ENCODE peak calls at places on chromosome 12, in six cellular contexts. X, J, W, Q, U and K are unnamed samples.

GRCh38 chr12:49020441-49020840 is 1.9 kb upstream of the PRKAG1 start:
- DNase-seq in X (peak; percentile 32), J (no peak), W (no peak), Q (no peak), U (no peak), K (no peak)

GRCh38 chr12:116236986-116237385 is 40.5 kb downstream of the MED13L start:
- DNase-seq in X (no peak), J (no peak), W (no peak), Q (no peak), U (no peak), K (no peak)

GRCh38 chr12:115362319-115362976 is 678.5 kb upstream of the TBX3 start:
- DNase-seq in X (no peak), J (no peak), W (peak; percentile 28), Q (no peak), U (no peak), K (no peak)

GRCh38 chr12:26769611-26770010 is 63.4 kb downstream of the ITPR2 start:
- DNase-seq in X (no peak), J (no peak), W (no peak), Q (no peak), U (no peak), K (no peak)

GRCh38 chr12:119245904-119246494 is 67.3 kb downstream of the HSPB8 start:
- DNase-seq in X (no peak), J (no peak), W (no peak), Q (no peak), U (no peak), K (no peak)

GRCh38 chr12:80857311-80857710 is 80.4 kb downstream of the LIN7A start:
- DNase-seq in X (no peak), J (no peak), W (peak; percentile 62), Q (no peak), U (no peak), K (no peak)

GRCh38 chr12:125418902-125419564 is 353.8 kb downstream of the AACS start:
- DNase-seq in X (no peak), J (no peak), W (no peak), Q (no peak), U (no peak), K (no peak)

GRCh38 chr12:108129017-108129812 is at the start of gene WSCD2:
- DNase-seq in X (peak; percentile 92), J (peak; percentile 98), W (no peak), Q (peak; percentile 87), U (peak; percentile 85), K (peak; percentile 0)

GRCh38 chr12:58882796-58883195 is 37.5 kb downstream of the LRIG3 start:
- DNase-seq in X (peak; percentile 51), J (no peak), W (no peak), Q (no peak), U (no peak), K (no peak)

GRCh38 chr12:117045998-117046374 is 53.2 kb downstream of the TESC start:
- DNase-seq in X (no peak), J (peak; percentile 73), W (no peak), Q (no peak), U (no peak), K (peak; percentile 53)

GRCh38 chr12:84877340-84877739 is 35.3 kb downstream of the SLC6A15 start:
- DNase-seq in X (no peak), J (no peak), W (no peak), Q (no peak), U (no peak), K (peak; percentile 8)

GRCh38 chr12:40376533-40377267 is 151.9 kb downstream of the LRRK2 start:
- DNase-seq in X (no peak), J (no peak), W (no peak), Q (no peak), U (no peak), K (no peak)
- H2BK15ac ChIP-seq in X (no peak overlapping the region), J (no peak overlapping the region), W (no peak overlapping the region), Q (no peak overlapping the region), U (no peak overlapping the region), K (no peak overlapping the region)

DNA sequence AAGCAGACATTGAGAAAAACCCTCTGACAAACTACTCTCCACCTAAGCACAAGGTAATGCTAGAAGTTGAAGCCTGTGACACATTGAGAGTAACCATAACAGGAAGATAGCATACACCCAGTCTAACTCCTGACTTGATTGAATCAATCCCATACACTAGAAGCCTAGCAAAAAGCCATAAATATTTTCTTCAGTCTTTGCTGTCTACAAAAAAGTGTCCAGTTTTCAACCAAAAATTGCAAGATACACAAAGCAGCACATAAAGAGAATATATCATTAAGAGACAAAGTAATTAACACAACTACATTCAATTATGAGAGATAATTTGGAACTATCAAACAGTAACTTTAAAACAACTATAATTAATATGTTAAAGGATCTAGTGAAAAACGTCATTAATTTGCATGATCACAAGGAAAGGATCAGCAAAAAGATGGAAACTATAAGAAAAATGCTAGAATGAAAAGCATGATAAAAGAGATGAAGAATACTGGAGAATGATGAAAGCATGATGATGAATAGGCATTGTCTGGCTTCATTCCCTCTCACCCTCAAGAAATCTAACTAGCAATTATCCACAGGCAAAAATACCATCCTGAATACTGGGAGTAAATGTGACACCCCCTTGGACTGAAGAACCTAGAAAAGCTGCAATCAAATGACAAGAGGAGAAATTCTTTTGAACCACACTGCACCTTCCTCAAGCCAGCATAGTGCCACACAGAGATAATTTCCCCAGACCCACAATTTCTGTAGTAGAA is 119.6 kb downstream of the LLPH start:
- DNase-seq in X (no peak), J (no peak), W (no peak), Q (no peak), U (no peak), K (no peak)
- H2BK5ac ChIP-seq in X (no peak overlapping the region), J (no peak overlapping the region), W (no peak overlapping the region), Q (no peak overlapping the region), U (no peak overlapping the region), K (no peak overlapping the region)

GRCh38 chr12:122080149-122081107 is 1.9 kb downstream of the MLXIP start:
- DNase-seq in X (no peak), J (peak; percentile 60), W (peak; percentile 86), Q (no peak), U (no peak), K (peak; percentile 86)

GRCh38 chr12:122085006-122085405 is 6.5 kb downstream of the MLXIP start:
- DNase-seq in X (no peak), J (no peak), W (no peak), Q (no peak), U (no peak), K (no peak)

GRCh38 chr12:122081108-122081696 is 2.6 kb downstream of the MLXIP start:
- DNase-seq in X (no peak), J (no peak), W (no peak), Q (no peak), U (no peak), K (peak; percentile 77)

GRCh38 chr12:122081697-122082221 is 3.2 kb downstream of the MLXIP start:
- DNase-seq in X (no peak), J (no peak), W (peak; percentile 55), Q (no peak), U (no peak), K (peak; percentile 92)

GRCh38 chr12:122082621-122083356 is 4.2 kb downstream of the MLXIP start:
- DNase-seq in X (no peak), J (peak; percentile 69), W (no peak), Q (no peak), U (no peak), K (no peak)
- H3K4me1 ChIP-seq in X (no peaks in the 10 kb centered on the region), J (peaks cover 9% of the 10 kb centered on the region), W (peaks cover 11% of the 10 kb centered on the region), Q (peaks cover 18% of the 10 kb centered on the region), U (peaks cover 5% of the 10 kb centered on the region), K (peaks cover 28% of the 10 kb centered on the region)

GRCh38 chr12:3271146-3271545 is 194.0 kb downstream of the TSPAN9 start:
- DNase-seq in X (no peak), J (peak; percentile 25), W (no peak), Q (no peak), U (no peak), K (no peak)
- H2BK15ac ChIP-seq in X (no peak overlapping the region), J (no peak overlapping the region), W (no peak overlapping the region), Q (no peak overlapping the region), U (no peak overlapping the region), K (no peak overlapping the region)

DNA sequence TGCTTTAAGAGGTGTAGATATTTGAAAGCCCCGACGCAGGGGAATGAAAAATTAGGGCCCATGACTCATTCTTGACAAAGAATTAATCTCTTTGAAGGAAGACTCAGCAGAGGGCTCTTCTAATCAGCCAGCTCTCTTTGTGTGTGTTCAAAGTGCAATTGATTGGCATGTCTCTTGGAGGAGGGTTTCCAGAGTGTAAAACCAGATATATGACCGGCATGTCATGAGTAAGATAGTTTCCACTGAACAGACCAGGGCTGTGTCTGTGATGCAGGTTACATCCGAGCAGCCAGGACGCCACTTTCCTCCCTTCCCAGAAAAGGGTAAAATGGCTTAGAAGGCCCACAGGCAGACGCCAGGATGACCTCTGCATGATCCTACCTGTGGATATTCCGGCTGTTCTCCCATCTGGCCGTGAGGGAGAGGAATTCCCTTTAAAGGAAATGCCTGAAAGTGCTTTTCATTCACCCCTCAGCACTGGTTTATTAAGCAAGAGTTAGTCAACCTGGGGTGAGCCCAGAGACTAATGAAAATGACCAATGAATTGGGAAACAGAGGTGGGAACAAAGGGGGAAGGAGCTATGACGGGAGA is 7.2 kb upstream of the KRT75 start:
- DNase-seq in X (no peak), J (no peak), W (peak; percentile 2), Q (no peak), U (no peak), K (no peak)
- H2BK5ac ChIP-seq in X (no peak overlapping the region), J (no peak overlapping the region), W (no peak overlapping the region), Q (no peak overlapping the region), U (no peak overlapping the region), K (no peak overlapping the region)

GRCh38 chr12:122013136-122013535 is 8.5 kb upstream of the BCL7A start:
- DNase-seq in X (no peak), J (no peak), W (no peak), Q (no peak), U (no peak), K (no peak)
- H3K4me1 ChIP-seq in X (no peaks in the 10 kb centered on the region), J (no peaks in the 10 kb centered on the region), W (no peaks in the 10 kb centered on the region), Q (no peaks in the 10 kb centered on the region), U (no peaks in the 10 kb centered on the region), K (peaks cover 3% of the 10 kb centered on the region)

GRCh38 chr12:124013073-124013472 is 40.1 kb downstream of the ZNF664 start:
- DNase-seq in X (no peak), J (no peak), W (no peak), Q (no peak), U (no peak), K (no peak)
- H2BK15ac ChIP-seq in X (no peak overlapping the region), J (no peak overlapping the region), W (no peak overlapping the region), Q (no peak overlapping the region), U (no peak overlapping the region), K (no peak overlapping the region)

GRCh38 chr12:50764116-50764860 is 387 bp downstream of the ATF1 start:
- DNase-seq in X (no peak), J (peak; percentile 65), W (peak; percentile 23), Q (peak; percentile 57), U (peak; percentile 83), K (peak; percentile 67)

GRCh38 chr12:50765325-50765911 is 1.5 kb downstream of the ATF1 start:
- DNase-seq in X (peak; percentile 46), J (peak; percentile 72), W (peak; percentile 56), Q (peak; percentile 27), U (no peak), K (peak; percentile 76)

GRCh38 chr12:50763637-50764115 is at the start of gene ATF1:
- DNase-seq in X (peak; percentile 98), J (peak; percentile 97), W (peak; percentile 93), Q (peak; percentile 83), U (peak; percentile 91), K (peak; percentile 95)

GRCh38 chr12:50764861-50765324 is 992 bp downstream of the ATF1 start:
- DNase-seq in X (no peak), J (peak; percentile 62), W (peak; percentile 35), Q (no peak), U (no peak), K (peak; percentile 62)
- H2BK5ac ChIP-seq in X (no peak overlapping the region), J (peak overlapping the region; percentile 72), W (peak overlapping the region; percentile 99), Q (peak overlapping the region; percentile 99), U (peak overlapping the region; percentile 97), K (no peak overlapping the region)